ENCODE peak calls at places on chromosomes 13 and 19, in four cellular contexts. One of them, this sample, is unnamed.

GRCh38 chr13:75566658-75567057 is 17.1 kb downstream of the UCHL3 start:
- DNase-seq in K562: no peak
- DNase-seq in HCT116: no peak
- DNase-seq in HepG2: peak; percentile 31
- DNase-seq in this sample: no peak

GRCh38 chr19:8575467-8575997 is 1.7 kb downstream of the MYO1F start:
- DNase-seq in HepG2: no peak
- DNase-seq in HCT116: no peak
- DNase-seq in K562: no peak
- DNase-seq in this sample: no peak

GRCh38 chr13:83414393-83414792 is 467.9 kb downstream of the SLITRK1 start:
- DNase-seq in HCT116: no peak
- DNase-seq in K562: no peak
- DNase-seq in HepG2: no peak
- DNase-seq in this sample: no peak

GRCh38 chr19:40612831-40613668 is 11.9 kb downstream of the LTBP4 start:
- DNase-seq in HCT116: no peak
- DNase-seq in K562: peak; percentile 89
- DNase-seq in HepG2: no peak
- DNase-seq in this sample: no peak

GRCh38 chr13:112466132-112467025 is 90.2 kb downstream of the SPACA7 start:
- DNase-seq in K562: no peak
- DNase-seq in HepG2: no peak
- DNase-seq in HCT116: no peak
- DNase-seq in this sample: no peak

GRCh38 chr13:101726681-101727080 is 274.2 kb downstream of the ITGBL1 start:
- DNase-seq in HCT116: no peak
- DNase-seq in HepG2: no peak
- DNase-seq in K562: no peak
- DNase-seq in this sample: no peak

GRCh38 chr13:65585346-65585745 is 1644.8 kb downstream of the PCDH9 start:
- DNase-seq in K562: no peak
- DNase-seq in HCT116: no peak
- DNase-seq in HepG2: peak; percentile 2
- DNase-seq in this sample: no peak

GRCh38 chr13:74290324-74290773 is 156.1 kb upstream of the KLF12 start:
- DNase-seq in HCT116: peak; percentile 73
- DNase-seq in HepG2: peak; percentile 9
- DNase-seq in K562: no peak
- DNase-seq in this sample: no peak

GRCh38 chr13:34542321-34542720 is 399.7 kb upstream of the NBEA start:
- DNase-seq in HCT116: no peak
- DNase-seq in HepG2: no peak
- DNase-seq in K562: no peak
- DNase-seq in this sample: no peak

GRCh38 chr19:47663911-47664771 is 49.1 kb upstream of the EHD2 start:
- DNase-seq in HCT116: no peak
- DNase-seq in HepG2: peak; percentile 59
- DNase-seq in K562: peak; percentile 52
- DNase-seq in this sample: no peak
- TF ChIP-seq TCF7L2 in HCT116: no peak
- TF ChIP-seq TCF7L2 in HepG2: no peak
- TF ChIP-seq TCF7L2 in K562: no peak
- TF ChIP-seq TCF7L2 in this sample: no peak

GRCh38 chr13:92355213-92355612 is 871.4 kb upstream of the GPC6 start:
- DNase-seq in HepG2: peak; percentile 10
- DNase-seq in K562: peak; percentile 62
- DNase-seq in HCT116: no peak
- DNase-seq in this sample: no peak
- TF ChIP-seq CTCF in HepG2: no peak
- TF ChIP-seq CTCF in K562: no peak
- TF ChIP-seq CTCF in HCT116: no peak
- TF ChIP-seq CTCF in this sample: peak; percentile 31

GRCh38 chr13:52600666-52601065 is 41.6 kb upstream of the HNRNPA1L2 start:
- DNase-seq in HCT116: no peak
- DNase-seq in K562: no peak
- DNase-seq in HepG2: no peak
- DNase-seq in this sample: no peak
- TF ChIP-seq SIN3A in HCT116: no peak
- TF ChIP-seq SIN3A in K562: no peak
- TF ChIP-seq SIN3A in HepG2: no peak
- TF ChIP-seq SIN3A in this sample: no peak

GRCh38 chr13:30159446-30159839 is 147.9 kb downstream of the KATNAL1 start:
- DNase-seq in HepG2: no peak
- DNase-seq in HCT116: no peak
- DNase-seq in K562: no peak
- DNase-seq in this sample: no peak
- TF ChIP-seq TCF7L2 in HepG2: no peak
- TF ChIP-seq TCF7L2 in HCT116: no peak
- TF ChIP-seq TCF7L2 in K562: no peak
- TF ChIP-seq TCF7L2 in this sample: no peak

GRCh38 chr13:99768986-99769385 is 202.6 kb downstream of the ZIC5 start:
- DNase-seq in HepG2: no peak
- DNase-seq in K562: no peak
- DNase-seq in HCT116: no peak
- DNase-seq in this sample: no peak

GRCh38 chr13:99765869-99766268 is 205.7 kb downstream of the ZIC5 start:
- DNase-seq in K562: no peak
- DNase-seq in HepG2: no peak
- DNase-seq in HCT116: no peak
- DNase-seq in this sample: no peak

GRCh38 chr13:99766641-99767045 is 204.9 kb downstream of the ZIC5 start:
- DNase-seq in HepG2: peak; percentile 6
- DNase-seq in HCT116: no peak
- DNase-seq in K562: no peak
- DNase-seq in this sample: no peak
- TF ChIP-seq CTCF in HepG2: peak; percentile 65
- TF ChIP-seq CTCF in HCT116: peak; percentile 35
- TF ChIP-seq CTCF in K562: peak; percentile 2
- TF ChIP-seq CTCF in this sample: no peak

GRCh38 chr19:53878786-53879144 is 3.2 kb upstream of the PRKCG start:
- DNase-seq in K562: no peak
- DNase-seq in HepG2: no peak
- DNase-seq in HCT116: no peak
- DNase-seq in this sample: no peak
- TF ChIP-seq SIN3A in K562: no peak
- TF ChIP-seq SIN3A in HepG2: no peak
- TF ChIP-seq SIN3A in HCT116: no peak
- TF ChIP-seq SIN3A in this sample: no peak

This sample was measured in Panc1.